ENCODE peak calls at places on chromosomes 13 and 19, in five cellular contexts. D, Y, V, B and O are unnamed samples.
A peak's percentile ranks its signal among the peaks of the same experiment; 100 is the strongest.

GRCh38 chr13:31625115-31625514 is 114.2 kb upstream of the RXFP2 start:
- DNase-seq in D (no peak), Y (no peak), V (no peak), B (no peak), O (no peak)

GRCh38 chr13:111326621-111326965 is 6.2 kb downstream of the TEX29 start:
- DNase-seq in D (peak; percentile 24), Y (no peak), V (no peak), B (no peak), O (no peak)

GRCh38 chr13:112958127-112958989 is 10.7 kb upstream of the MCF2L start:
- DNase-seq in D (no peak), Y (no peak), V (no peak), B (no peak), O (no peak)

GRCh38 chr19:43548706-43549105 is 15.7 kb downstream of the ZNF575 start:
- DNase-seq in D (no peak), Y (no peak), V (no peak), B (no peak), O (no peak)

GRCh38 chr19:17560205-17560595 is 4.8 kb downstream of the COLGALT1 start:
- DNase-seq in D (no peak), Y (no peak), V (no peak), B (peak; percentile 85), O (peak; percentile 97)

GRCh38 chr19:12840091-12841079 is 2.1 kb downstream of the MAST1 start:
- DNase-seq in D (peak; percentile 98), Y (peak; percentile 97), V (peak; percentile 98), B (peak; percentile 62), O (peak; percentile 63)

GRCh38 chr13:44155422-44156293 is 218.0 kb upstream of the SERP2 start:
- DNase-seq in D (peak; percentile 50), Y (no peak), V (no peak), B (peak; percentile 43), O (no peak)

GRCh38 chr13:71252191-71252704 is 614.8 kb downstream of the DACH1 start:
- DNase-seq in D (no peak), Y (no peak), V (no peak), B (peak; percentile 57), O (no peak)

GRCh38 chr13:31201341-31202024 is 1.7 kb downstream of the B3GLCT start:
- DNase-seq in D (no peak), Y (no peak), V (no peak), B (peak; percentile 25), O (no peak)

GRCh38 chr13:80070024-80070703 is 270.8 kb downstream of the SPRY2 start:
- DNase-seq in D (peak; percentile 37), Y (peak; percentile 7), V (no peak), B (no peak), O (no peak)

GRCh38 chr19:29851769-29852521 is 40.2 kb downstream of the CCNE1 start:
- DNase-seq in D (no peak), Y (no peak), V (no peak), B (no peak), O (no peak)

GRCh38 chr19:46000497-46001246 is 5.4 kb downstream of the CCDC61 start:
- DNase-seq in D (peak; percentile 80), Y (no peak), V (peak; percentile 40), B (no peak), O (no peak)

GRCh38 chr13:30340367-30341184 is 33.2 kb upstream of the KATNAL1 start:
- DNase-seq in D (no peak), Y (no peak), V (no peak), B (peak; percentile 91), O (peak; percentile 64)

GRCh38 chr13:66974174-66974573 is 256.0 kb downstream of the PCDH9 start:
- DNase-seq in D (no peak), Y (no peak), V (no peak), B (no peak), O (no peak)

GRCh38 chr19:43739836-43740235 is 14.9 kb downstream of the SMG9 start:
- DNase-seq in D (no peak), Y (no peak), V (no peak), B (no peak), O (peak; percentile 86)

GRCh38 chr13:67048084-67048792 is 181.9 kb downstream of the PCDH9 start:
- DNase-seq in D (no peak), Y (no peak), V (no peak), B (peak; percentile 80), O (no peak)

GRCh38 chr13:42875448-42876269 is 94.3 kb downstream of the FAM216B start:
- DNase-seq in D (peak; percentile 70), Y (peak; percentile 43), V (peak; percentile 30), B (peak; percentile 79), O (no peak)

GRCh38 chr13:74768521-74769090 is 634.4 kb upstream of the KLF12 start:
- DNase-seq in D (no peak), Y (no peak), V (no peak), B (no peak), O (no peak)

GRCh38 chr13:23695711-23696512 is 125.7 kb downstream of the TNFRSF19 start:
- DNase-seq in D (peak; percentile 59), Y (no peak), V (no peak), B (no peak), O (no peak)

GRCh38 chr13:64154514-64154913 is 2738.9 kb upstream of the PCDH20 start:
- DNase-seq in D (no peak), Y (no peak), V (no peak), B (peak; percentile 24), O (no peak)

GRCh38 chr19:10797541-10798256 is 38.3 kb downstream of the TMED1 start:
- DNase-seq in D (no peak), Y (no peak), V (no peak), B (no peak), O (no peak)

GRCh38 chr13:80555796-80556195 is 214.9 kb upstream of the SPRY2 start:
- DNase-seq in D (no peak), Y (no peak), V (no peak), B (no peak), O (no peak)

GRCh38 chr13:48400090-48400694 is 12.7 kb downstream of the LPAR6 start:
- DNase-seq in D (no peak), Y (no peak), V (no peak), B (peak; percentile 61), O (peak; percentile 28)

GRCh38 chr13:37486171-37486661 is 112.4 kb downstream of the POSTN start:
- DNase-seq in D (no peak), Y (no peak), V (no peak), B (peak; percentile 21), O (no peak)

GRCh38 chr13:113080901-113081521 is 24.6 kb upstream of the F7 start:
- DNase-seq in D (no peak), Y (no peak), V (no peak), B (no peak), O (no peak)

DNA sequence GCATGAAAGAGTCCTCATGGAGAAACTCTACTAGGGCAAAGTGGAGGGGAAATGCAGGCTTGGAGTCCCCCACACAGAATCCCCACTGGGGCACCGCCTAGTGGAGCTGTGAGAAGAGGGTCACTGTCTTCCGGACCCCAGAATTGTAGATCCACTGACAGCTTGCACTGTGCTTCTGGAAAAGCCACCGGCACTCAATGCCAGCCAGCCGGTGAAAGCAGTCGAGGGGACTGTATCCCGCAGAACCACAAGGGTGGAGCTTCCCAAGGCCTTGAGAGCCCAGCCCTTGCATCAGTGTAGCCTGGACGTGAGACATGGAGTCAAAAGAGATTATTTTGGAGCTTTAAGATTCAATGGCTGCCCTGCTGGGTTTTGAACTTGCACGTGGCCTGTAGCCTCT is 47.2 kb upstream of the FAM124A start:
- DNase-seq in D (no peak), Y (no peak), V (no peak), B (no peak), O (no peak)
- H2BK12ac ChIP-seq in D (no peak overlapping the region), Y (peak overlapping the region; percentile 84), V (no peak overlapping the region), B (no peak overlapping the region), O (no peak overlapping the region)

DNA sequence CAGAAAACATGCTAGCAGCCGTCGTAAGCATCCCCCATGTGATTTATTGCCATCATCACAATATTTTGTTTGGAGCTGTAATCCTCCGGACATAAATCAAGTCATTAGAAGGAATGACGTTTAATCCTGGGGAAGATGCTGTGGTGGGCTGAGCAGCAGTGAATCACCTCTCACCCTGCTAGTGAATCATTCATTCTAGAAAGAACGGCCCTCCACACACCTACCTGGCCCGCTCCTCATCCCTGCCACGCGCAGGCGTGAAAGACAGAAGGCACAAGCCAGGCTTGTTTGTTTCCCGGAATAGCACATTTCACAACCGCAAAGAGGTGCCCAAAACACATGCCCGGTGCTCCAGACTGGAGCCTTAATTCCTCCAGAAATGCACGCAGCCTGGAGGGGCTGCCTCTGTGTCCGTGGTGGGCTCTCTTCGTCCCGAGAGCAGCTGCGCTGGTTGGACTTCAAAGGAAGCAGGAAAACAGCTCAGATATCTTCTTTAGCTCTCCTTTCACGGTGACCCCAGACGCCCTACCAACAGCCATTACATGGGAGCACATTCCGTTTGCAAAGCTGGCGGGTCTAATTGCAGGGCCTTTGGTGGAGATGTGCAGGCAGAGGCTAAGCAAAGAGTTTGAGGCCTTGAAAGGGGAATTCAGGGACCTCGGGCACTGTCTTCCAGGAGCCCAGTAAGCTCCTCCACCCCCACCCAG is 41.2 kb upstream of the KCTD15 start:
- DNase-seq in D (no peak), Y (no peak), V (no peak), B (no peak), O (no peak)
- H2BK12ac ChIP-seq in D (no peak overlapping the region), Y (no peak overlapping the region), V (no peak overlapping the region), B (no peak overlapping the region), O (no peak overlapping the region)

DNA sequence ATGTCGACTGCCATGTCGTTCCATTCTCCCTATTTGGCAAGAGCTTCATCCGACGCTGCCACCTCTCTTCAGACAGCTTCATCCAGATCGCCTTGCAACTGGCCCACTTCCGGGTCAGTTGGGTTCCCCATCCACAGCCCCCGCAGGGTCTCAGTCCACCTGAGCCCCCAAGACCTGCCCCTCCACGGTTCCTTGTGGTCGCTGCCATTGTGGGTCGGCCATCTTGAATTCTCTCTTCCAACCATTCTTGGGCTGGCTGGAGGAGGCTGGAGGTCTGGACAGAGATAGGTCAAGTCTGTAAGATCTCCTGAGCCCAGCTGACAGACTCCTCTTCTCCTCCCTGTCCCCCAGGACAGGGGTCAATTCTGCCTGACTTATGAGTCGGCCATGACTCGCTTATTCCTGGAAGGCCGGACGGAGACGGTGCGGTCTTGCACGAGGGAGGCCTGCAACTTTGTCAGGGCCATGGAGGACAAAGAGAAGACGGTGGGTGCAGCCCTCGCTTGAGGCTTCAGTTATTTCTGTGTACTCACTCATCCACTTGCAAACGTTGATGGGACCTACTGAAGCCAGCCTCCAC is 19.5 kb downstream of the CPT1C start:
- DNase-seq in D (no peak), Y (no peak), V (no peak), B (peak; percentile 86), O (no peak)
- H2BK12ac ChIP-seq in D (no peak overlapping the region), Y (no peak overlapping the region), V (no peak overlapping the region), B (no peak overlapping the region), O (no peak overlapping the region)

GRCh38 chr19:8113017-8113416 is 36.4 kb downstream of the FBN3 start:
- DNase-seq in D (no peak), Y (no peak), V (no peak), B (no peak), O (peak; percentile 92)
- H2BK12ac ChIP-seq in D (no peak overlapping the region), Y (no peak overlapping the region), V (no peak overlapping the region), B (no peak overlapping the region), O (no peak overlapping the region)

GRCh38 chr19:38662508-38663155 is 15.2 kb downstream of the ACTN4 start:
- DNase-seq in D (no peak), Y (no peak), V (no peak), B (no peak), O (no peak)
- H2BK12ac ChIP-seq in D (no peak overlapping the region), Y (no peak overlapping the region), V (no peak overlapping the region), B (no peak overlapping the region), O (no peak overlapping the region)